ENCODE peak calls at places on chromosomes 7 and 10, in six cellular contexts. S, B, U, Y, V and O are unnamed samples.

GRCh38 chr10:75400163-75400768 is 1.3 kb downstream of the ZNF503 start:
- DNase-seq in U (no peak), Y (no peak), B (no peak), V (no peak), S (peak), O (no peak)

GRCh38 chr7:78301361-78301760 is 502.8 kb downstream of the PHTF2 start:
- DNase-seq in V (no peak), S (peak), Y (peak), B (no peak), U (no peak), O (peak)

GRCh38 chr7:50264908-50265307 is 39.6 kb upstream of the IKZF1 start:
- DNase-seq in U (no peak), B (no peak), V (no peak), S (no peak), Y (no peak), O (no peak)

GRCh38 chr10:8616166-8616565 is 561.7 kb downstream of the GATA3 start:
- DNase-seq in V (no peak), U (no peak), S (no peak), Y (no peak), B (no peak), O (no peak)

GRCh38 chr10:124668517-124669051 is 75.6 kb downstream of the FAM53B start:
- DNase-seq in V (no peak), Y (no peak), B (no peak), S (no peak), U (no peak), O (no peak)

GRCh38 chr7:76020031-76020714 is 25.8 kb upstream of the TMEM120A start:
- DNase-seq in V (peak), S (peak), U (peak), B (peak), Y (peak), O (peak)

GRCh38 chr10:109374215-109374614 is 549.1 kb downstream of the XPNPEP1 start:
- DNase-seq in V (no peak), S (peak), Y (peak), U (no peak), B (no peak), O (peak)

GRCh38 chr10:126929391-126929790 is 24.2 kb downstream of the DOCK1 start:
- DNase-seq in S (no peak), U (no peak), V (no peak), Y (no peak), B (no peak), O (no peak)

GRCh38 chr10:127942811-127943210 is 35.9 kb downstream of the PTPRE start:
- DNase-seq in B (no peak), S (peak), U (no peak), V (no peak), Y (no peak), O (no peak)

GRCh38 chr7:71636329-71636728 is 504.4 kb downstream of the GALNT17 start:
- DNase-seq in Y (no peak), U (peak), B (no peak), S (peak), V (no peak), O (no peak)

GRCh38 chr10:58585425-58585824 is 72.8 kb downstream of the BICC1 start:
- DNase-seq in B (no peak), U (no peak), S (no peak), Y (no peak), V (no peak), O (no peak)

GRCh38 chr10:96233959-96234358 is 37.4 kb downstream of the BLNK start:
- DNase-seq in S (no peak), V (no peak), Y (no peak), U (no peak), B (no peak), O (no peak)

GRCh38 chr10:97922378-97922758 is 72.7 kb downstream of the GOLGA7B start:
- DNase-seq in U (no peak), V (no peak), Y (no peak), B (no peak), S (no peak), O (no peak)
- H4K91ac ChIP-seq in U (no peak), V (no peak), Y (no peak), B (no peak), S (no peak), O (no peak)

GRCh38 chr10:119288574-119289001 is 81.2 kb downstream of the GRK5 start:
- DNase-seq in V (no peak), U (no peak), Y (no peak), B (no peak), S (no peak), O (no peak)

GRCh38 chr10:119287613-119287991 is 80.2 kb downstream of the GRK5 start:
- DNase-seq in Y (no peak), B (no peak), V (no peak), U (no peak), S (no peak), O (no peak)

GRCh38 chr10:119291223-119291900 is 84.0 kb downstream of the GRK5 start:
- DNase-seq in Y (no peak), B (no peak), U (no peak), S (no peak), V (no peak), O (no peak)

GRCh38 chr10:119290301-119291036 is 83.1 kb downstream of the GRK5 start:
- DNase-seq in B (no peak), S (peak), Y (no peak), U (no peak), V (no peak), O (peak)

DNA sequence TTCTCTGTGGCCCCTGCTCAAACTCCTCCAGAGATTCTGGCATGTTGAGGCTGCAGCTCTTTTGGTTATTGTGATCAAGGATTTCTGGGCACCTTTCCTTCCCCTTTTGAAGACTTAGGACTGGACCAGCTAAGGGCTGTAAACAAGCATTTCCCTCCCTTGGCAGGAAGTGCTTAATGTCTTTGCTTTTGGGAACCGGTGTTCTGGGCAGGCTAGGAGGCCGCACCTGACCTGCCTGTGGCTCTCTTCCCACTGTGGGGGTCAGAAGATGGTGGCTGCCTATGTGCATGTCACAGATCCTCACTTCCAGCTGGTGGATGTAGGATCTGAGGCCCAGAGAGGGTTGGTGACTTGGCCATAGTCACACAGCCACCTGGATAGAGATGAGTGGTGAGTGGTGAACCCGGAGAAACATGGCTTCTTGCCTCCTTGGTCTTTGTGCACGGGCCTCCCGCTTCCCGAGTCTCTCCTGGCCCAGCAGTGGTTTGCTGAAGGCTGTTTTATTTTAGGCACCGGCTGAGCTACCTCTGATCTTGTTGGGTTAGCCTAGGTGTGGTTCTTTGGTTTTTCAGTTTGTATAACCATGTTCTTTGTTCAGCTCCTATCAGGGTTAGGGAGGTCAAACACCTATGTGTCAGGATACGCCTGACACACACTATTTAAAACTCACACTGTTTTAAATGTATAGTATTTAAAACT is 82.0 kb downstream of the GRK5 start:
- DNase-seq in U (no peak), Y (no peak), V (no peak), S (no peak), B (no peak), O (no peak)
- H3K27ac ChIP-seq in U (no peak), Y (no peak), V (no peak), S (no peak), B (no peak), O (no peak)

GRCh38 chr10:120574986-120575385 is 118.0 kb downstream of the PLPP4 start:
- DNase-seq in B (no peak), V (no peak), S (no peak), U (no peak), Y (no peak), O (no peak)
- H4K91ac ChIP-seq in B (no peak), V (no peak), S (no peak), U (no peak), Y (no peak), O (no peak)

GRCh38 chr7:3321745-3322144 is 20.7 kb downstream of the SDK1 start:
- DNase-seq in U (no peak), S (no peak), V (no peak), Y (no peak), B (no peak), O (no peak)

GRCh38 chr7:3321206-3321605 is 20.2 kb downstream of the SDK1 start:
- DNase-seq in S (no peak), U (no peak), V (no peak), B (no peak), Y (no peak), O (peak)

DNA sequence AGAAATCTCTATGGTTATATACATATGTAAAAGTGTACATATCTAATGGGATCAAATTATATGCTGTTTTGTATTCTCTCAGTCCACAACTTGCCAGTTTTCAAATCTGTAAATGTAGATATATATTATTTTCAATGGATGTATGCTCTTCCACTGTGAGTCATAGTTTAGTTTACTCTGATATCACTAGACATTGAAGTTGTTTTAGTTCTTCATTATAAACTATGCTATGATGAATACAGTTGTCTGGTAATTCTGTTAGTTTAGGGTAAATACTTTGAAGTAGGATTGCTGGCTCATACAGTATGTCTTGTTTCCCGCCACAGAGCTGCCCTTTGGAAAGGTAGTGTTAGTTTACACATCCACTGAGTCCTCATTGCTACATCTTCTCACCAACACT is 25.2 kb downstream of the SDK1 start:
- DNase-seq in U (no peak), S (peak), B (no peak), Y (peak), V (no peak), O (no peak)
- H3K27ac ChIP-seq in U (no peak), S (no peak), B (no peak), Y (no peak), V (no peak), O (no peak)

GRCh38 chr7:30136339-30136738 is 1.6 kb downstream of the MTURN start:
- DNase-seq in B (no peak), Y (no peak), V (peak), U (no peak), S (no peak), O (no peak)

GRCh38 chr7:30135551-30136271 is 925 bp downstream of the MTURN start:
- DNase-seq in S (peak), U (no peak), Y (peak), B (peak), V (peak), O (peak)

GRCh38 chr7:30134011-30134410 is 775 bp upstream of the MTURN start:
- DNase-seq in B (no peak), S (no peak), U (no peak), Y (no peak), V (no peak), O (peak)

GRCh38 chr7:30134523-30135270 is at the start of gene MTURN:
- DNase-seq in U (peak), S (peak), V (peak), Y (peak), B (peak), O (peak)

DNA sequence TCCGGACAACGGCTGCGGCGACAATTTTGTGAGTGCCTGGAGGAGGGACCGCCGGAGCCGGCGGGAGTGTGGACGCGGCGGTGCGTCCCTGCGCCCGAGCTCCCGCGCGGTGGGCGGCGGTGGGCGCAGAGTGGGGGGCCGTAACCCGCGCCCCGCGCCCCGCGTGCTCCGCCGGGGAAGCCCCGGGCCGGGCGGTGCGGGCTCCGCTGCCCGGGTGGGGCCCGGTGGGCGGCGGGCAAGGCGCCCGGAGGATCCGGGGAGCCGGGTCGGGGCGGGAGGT is 425 bp downstream of the MTURN start:
- DNase-seq in B (no peak), V (no peak), S (no peak), Y (no peak), U (no peak), O (no peak)
- H4K91ac ChIP-seq in B (no peak), V (no peak), S (peak), Y (no peak), U (no peak), O (no peak)

GRCh38 chr10:52027055-52027454 is 287.0 kb upstream of the DKK1 start:
- DNase-seq in U (no peak), B (no peak), V (no peak), Y (peak), S (peak), O (peak)
- H3K27ac ChIP-seq in U (no peak), B (no peak), V (no peak), Y (peak), S (no peak), O (no peak)

GRCh38 chr10:74255214-74255613 is 104.2 kb downstream of the ADK start:
- DNase-seq in V (no peak), Y (no peak), U (no peak), B (no peak), S (no peak), O (no peak)
- H4K91ac ChIP-seq in V (no peak), Y (no peak), U (no peak), B (no peak), S (no peak), O (no peak)